ENCODE peak calls at places on chromosomes 12 and 14, in ten cellular contexts. E, J, Z, C, W, N, F, Y, D and M are unnamed samples.

GRCh38 chr12:84817297-84817696 is 95.3 kb downstream of the SLC6A15 start:
- DNase-seq in E (no peak), Y (no peak), F (no peak), N (no peak), W (no peak), C (no peak), Z (no peak), D (no peak), J (no peak), M (no peak)

GRCh38 chr12:45183263-45183662 is 32.6 kb upstream of the ANO6 start:
- DNase-seq in J (no peak), Y (no peak), W (no peak), N (no peak), E (no peak), C (no peak), Z (no peak), D (peak; percentile 20), F (peak; percentile 53), M (no peak)

GRCh38 chr14:54446201-54446693 is 5.1 kb upstream of the CNIH1 start:
- DNase-seq in J (no peak), Z (no peak), E (peak; percentile 64), F (peak; percentile 33), Y (peak; percentile 65), W (peak; percentile 56), N (peak; percentile 84), D (no peak), C (no peak), M (no peak)

GRCh38 chr12:56574210-56574609 is 52.6 kb downstream of the RBMS2 start:
- DNase-seq in D (peak; percentile 58), W (no peak), F (peak; percentile 71), E (no peak), Z (no peak), N (no peak), J (no peak), Y (no peak), C (no peak), M (no peak)

GRCh38 chr12:123237646-123238329 is 4.6 kb downstream of the MTRFR start:
- DNase-seq in Z (peak; percentile 85), Y (no peak), N (peak; percentile 65), E (peak; percentile 72), F (peak; percentile 83), C (no peak), J (peak; percentile 23), D (peak; percentile 53), W (peak; percentile 57), M (peak; percentile 43)

GRCh38 chr12:106655577-106655976 is 72.8 kb downstream of the RFX4 start:
- DNase-seq in F (peak; percentile 1), Y (no peak), C (no peak), E (no peak), J (no peak), N (no peak), D (no peak), Z (no peak), W (no peak), M (no peak)

GRCh38 chr14:51449666-51450061 is 202.0 kb upstream of the FRMD6 start:
- DNase-seq in F (no peak), C (no peak), Y (no peak), J (no peak), N (no peak), E (no peak), Z (no peak), W (no peak), D (no peak), M (no peak)

GRCh38 chr12:124126950-124127349 is 153.9 kb downstream of the ZNF664 start:
- DNase-seq in Y (no peak), N (no peak), J (no peak), F (no peak), D (no peak), W (no peak), C (peak; percentile 56), E (no peak), Z (no peak), M (no peak)

GRCh38 chr12:18436163-18436562 is 174.8 kb downstream of the PIK3C2G start:
- DNase-seq in J (no peak), N (no peak), F (peak; percentile 9), C (no peak), D (no peak), Y (no peak), Z (no peak), W (no peak), E (no peak), M (no peak)

GRCh38 chr12:4813741-4814140 is 93.5 kb downstream of the GALNT8 start:
- DNase-seq in E (no peak), Y (no peak), J (no peak), C (no peak), F (no peak), W (no peak), Z (no peak), D (no peak), N (no peak), M (no peak)

GRCh38 chr14:34110531-34110930 is 159.7 kb upstream of the EGLN3 start:
- DNase-seq in Z (no peak), D (no peak), N (no peak), E (no peak), F (no peak), Y (no peak), W (no peak), C (no peak), J (no peak), M (no peak)

GRCh38 chr12:24947541-24948451 is 1.1 kb downstream of the BCAT1 start:
- DNase-seq in N (no peak), W (no peak), Y (no peak), E (no peak), J (no peak), Z (no peak), F (peak; percentile 33), C (no peak), D (no peak), M (no peak)

GRCh38 chr14:70812124-70812818 is 3.0 kb upstream of the MAP3K9 start:
- DNase-seq in C (no peak), W (no peak), N (no peak), F (no peak), Z (no peak), Y (no peak), J (no peak), E (no peak), D (no peak), M (no peak)

GRCh38 chr14:21229821-21230220 is 39.4 kb downstream of the HNRNPC start:
- DNase-seq in N (no peak), F (no peak), D (no peak), E (no peak), J (no peak), Z (no peak), Y (no peak), C (no peak), W (no peak), M (no peak)

GRCh38 chr14:21231020-21231652 is 38.1 kb downstream of the HNRNPC start:
- DNase-seq in W (no peak), D (no peak), E (no peak), C (no peak), F (no peak), Y (no peak), N (no peak), J (no peak), Z (no peak), M (no peak)

GRCh38 chr14:21236948-21237797 is 32.1 kb downstream of the HNRNPC start:
- DNase-seq in C (no peak), N (no peak), F (no peak), E (no peak), Y (no peak), Z (no peak), W (no peak), J (no peak), D (no peak), M (no peak)

GRCh38 chr14:21234112-21234511 is 35.1 kb downstream of the HNRNPC start:
- DNase-seq in D (no peak), Z (no peak), F (peak; percentile 26), N (no peak), J (no peak), C (no peak), E (no peak), Y (no peak), W (no peak), M (no peak)

DNA sequence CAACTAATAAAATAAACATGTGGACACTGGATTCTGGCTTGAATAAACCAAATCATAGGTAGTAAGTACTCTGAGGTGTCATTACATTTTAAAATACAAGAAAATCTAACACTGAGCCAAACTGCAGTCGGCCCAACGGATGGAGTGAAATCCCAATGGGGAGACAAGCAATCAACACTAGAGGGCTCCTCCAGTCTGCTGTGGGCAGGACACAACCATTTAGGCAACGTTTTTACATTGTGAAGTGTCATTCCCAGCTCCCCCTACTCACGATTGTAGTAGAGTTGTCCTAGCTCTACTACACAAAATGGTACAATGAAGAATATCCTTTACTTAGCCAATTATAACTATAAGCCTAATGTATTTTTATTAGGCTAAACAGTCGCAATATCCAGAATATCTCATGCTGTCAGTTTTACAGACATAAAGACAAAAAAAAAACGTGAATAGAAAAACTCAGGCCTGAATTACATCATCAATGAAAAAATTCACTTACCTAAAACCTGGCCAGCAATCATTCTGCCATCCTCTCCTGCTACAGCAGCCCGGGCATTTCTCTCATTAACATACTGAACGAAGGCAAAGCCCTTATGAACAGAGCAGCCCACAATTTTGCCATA is 35.7 kb downstream of the HNRNPC start:
- DNase-seq in C (no peak), Z (no peak), F (peak; percentile 42), J (no peak), W (no peak), D (no peak), N (peak; percentile 28), E (no peak), Y (no peak), M (no peak)
- TF ChIP-seq CTCF in C (peak; percentile 26), Z (peak; percentile 29), F (peak; percentile 66), J (peak; percentile 36), W (no peak), D (peak; percentile 52), N (peak; percentile 16), E (peak; percentile 11), Y (no peak), M (no peak)

GRCh38 chr14:106039400-106039799 is 513.0 kb downstream of the TMEM121 start:
- DNase-seq in Y (no peak), F (no peak), J (no peak), D (no peak), C (no peak), Z (no peak), W (no peak), E (peak; percentile 29), N (no peak), M (peak; percentile 24)

GRCh38 chr14:106037380-106037779 is 511.0 kb downstream of the TMEM121 start:
- DNase-seq in J (no peak), E (no peak), Z (no peak), F (no peak), Y (no peak), W (no peak), C (no peak), D (no peak), N (no peak), M (no peak)
- TF ChIP-seq CTCF in J (no peak), E (no peak), Z (no peak), F (no peak), Y (no peak), W (no peak), C (no peak), D (no peak), N (no peak), M (no peak)

GRCh38 chr14:81211844-81212243 is 8.9 kb downstream of the GTF2A1 start:
- DNase-seq in E (no peak), F (peak; percentile 55), D (peak; percentile 30), C (no peak), Z (peak; percentile 68), N (peak; percentile 11), Y (no peak), W (no peak), J (no peak), M (no peak)
- TF ChIP-seq CTCF in E (no peak), F (peak; percentile 61), D (peak; percentile 70), C (peak; percentile 39), Z (peak; percentile 50), N (no peak), Y (no peak), W (no peak), J (peak; percentile 47), M (no peak)

GRCh38 chr12:93356214-93356613 is 21.5 kb upstream of the NUDT4 start:
- DNase-seq in Z (no peak), W (no peak), J (no peak), D (no peak), Y (no peak), C (no peak), N (no peak), E (no peak), F (no peak), M (no peak)
- TF ChIP-seq CTCF in Z (no peak), W (no peak), J (no peak), D (no peak), Y (no peak), C (no peak), N (no peak), E (no peak), F (no peak), M (no peak)